ENCODE peak calls at places on chromosomes 4 and X, in four cellular contexts. R is HCT116, X is neural progenitor cell, A is MM.1S. G is an unnamed sample.

GRCh38 chrX:68287419-68287818 is 145.9 kb downstream of the OPHN1 start:
- DNase-seq in R (no peak), X (no peak), A (no peak), G (no peak)

GRCh38 chr4:188282620-188283232 is 143.5 kb downstream of the TRIML1 start:
- DNase-seq in R (no peak), X (peak; percentile 24), A (no peak), G (no peak)

GRCh38 chr4:103365285-103365684 is 167.1 kb upstream of the CENPE start:
- DNase-seq in R (no peak), X (no peak), A (no peak), G (no peak)

GRCh38 chrX:101462892-101463291 is 22.4 kb upstream of the ARMCX4 start:
- DNase-seq in R (peak; percentile 15), X (peak; percentile 3), A (peak; percentile 13), G (no peak)

GRCh38 chr4:92035666-92036065 is 268.1 kb upstream of the GRID2 start:
- DNase-seq in R (no peak), X (no peak), A (no peak), G (no peak)

GRCh38 chrX:2652106-2652505 is 39.0 kb upstream of the CD99 start:
- DNase-seq in R (no peak), X (peak; percentile 16), A (no peak), G (no peak)

GRCh38 chr4:108571027-108571569 is 49.3 kb upstream of the RPL34 start:
- DNase-seq in R (no peak), X (no peak), A (no peak), G (no peak)

GRCh38 chrX:37685452-37686347 is at the start of gene XK:
- DNase-seq in R (peak; percentile 71), X (peak; percentile 68), A (peak; percentile 92), G (peak; percentile 63)

GRCh38 chr4:8599657-8600056 is 7.1 kb downstream of the CPZ start:
- DNase-seq in R (peak; percentile 77), X (no peak), A (no peak), G (no peak)

GRCh38 chr4:54050214-54050904 is 14.0 kb downstream of the CHIC2 start:
- DNase-seq in R (no peak), X (no peak), A (no peak), G (no peak)

GRCh38 chrX:121642415-121642814 is 595.0 kb downstream of the GLUD2 start:
- DNase-seq in R (no peak), X (no peak), A (no peak), G (no peak)

GRCh38 chrX:120419465-120419864 is 49.6 kb downstream of the LAMP2 start:
- DNase-seq in R (no peak), X (no peak), A (peak; percentile 79), G (no peak)

GRCh38 chrX:106613277-106613676 is 1.5 kb downstream of the RADX start:
- DNase-seq in R (no peak), X (no peak), A (no peak), G (no peak)

GRCh38 chr4:119233750-119234149 is 21.2 kb downstream of the USP53 start:
- DNase-seq in R (no peak), X (no peak), A (no peak), G (no peak)

GRCh38 chr4:47469951-47470350 is 6.4 kb upstream of the COMMD8 start:
- DNase-seq in R (no peak), X (no peak), A (no peak), G (no peak)

GRCh38 chrX:19889582-19890342 is 2.4 kb upstream of the SH3KBP1 start:
- DNase-seq in R (peak; percentile 37), X (peak; percentile 15), A (peak; percentile 46), G (no peak)

GRCh38 chr4:74473155-74473811 is 28.3 kb downstream of the AREG start:
- DNase-seq in R (no peak), X (no peak), A (no peak), G (no peak)

GRCh38 chr4:129144755-129145206 is 48.8 kb downstream of the C4orf33 start:
- DNase-seq in R (no peak), X (no peak), A (no peak), G (no peak)

GRCh38 chrX:41716767-41717473 is 7.1 kb upstream of the GPR82 start:
- DNase-seq in R (no peak), X (no peak), A (no peak), G (peak; percentile 22)

GRCh38 chr4:128861856-128862518 is 52.5 kb downstream of the JADE1 start:
- DNase-seq in R (no peak), X (no peak), A (no peak), G (no peak)

GRCh38 chrX:122026665-122027064 is 979.3 kb downstream of the GLUD2 start:
- DNase-seq in R (no peak), X (no peak), A (no peak), G (no peak)

GRCh38 chr4:163367651-163368050 is 24.0 kb downstream of the NPY5R start:
- DNase-seq in R (no peak), X (no peak), A (no peak), G (peak; percentile 50)

GRCh38 chr4:86359944-86360478 is at the start of gene MAPK10:
- DNase-seq in R (no peak), X (peak; percentile 99), A (peak; percentile 97), G (peak; percentile 31)

GRCh38 chrX:152451731-152451980 is 541 bp upstream of the GABRA3 start:
- DNase-seq in R (no peak), X (no peak), A (no peak), G (no peak)

GRCh38 chr4:11495291-11495690 is 66.6 kb upstream of the HS3ST1 start:
- DNase-seq in R (no peak), X (no peak), A (no peak), G (no peak)

DNA sequence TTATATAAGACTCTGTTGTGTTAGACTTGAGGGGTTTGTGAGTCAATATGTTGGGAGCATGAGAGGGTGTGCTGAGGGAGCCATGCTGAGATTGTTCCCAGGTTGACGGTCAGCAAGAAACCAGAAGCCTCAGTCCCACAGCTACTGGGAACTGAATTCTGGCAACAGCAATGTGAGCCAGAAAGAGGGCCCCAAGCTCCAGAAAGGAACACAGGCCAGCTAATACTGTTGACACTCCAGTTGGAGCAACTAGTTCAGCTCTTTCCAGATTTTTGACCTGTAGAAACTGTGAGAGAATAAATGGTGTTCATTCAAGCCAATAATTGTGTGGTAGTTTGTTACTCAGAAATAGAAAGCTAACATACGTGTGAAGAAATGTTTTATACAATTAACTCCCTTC is 17.1 kb downstream of the ADH1A start:
- DNase-seq in R (no peak), X (no peak), A (no peak), G (no peak)
- H3K9me3 ChIP-seq in R (no peaks in the 10 kb centered on the region), X (no peaks in the 10 kb centered on the region), A (no peaks in the 10 kb centered on the region), G (no peaks in the 10 kb centered on the region)

DNA sequence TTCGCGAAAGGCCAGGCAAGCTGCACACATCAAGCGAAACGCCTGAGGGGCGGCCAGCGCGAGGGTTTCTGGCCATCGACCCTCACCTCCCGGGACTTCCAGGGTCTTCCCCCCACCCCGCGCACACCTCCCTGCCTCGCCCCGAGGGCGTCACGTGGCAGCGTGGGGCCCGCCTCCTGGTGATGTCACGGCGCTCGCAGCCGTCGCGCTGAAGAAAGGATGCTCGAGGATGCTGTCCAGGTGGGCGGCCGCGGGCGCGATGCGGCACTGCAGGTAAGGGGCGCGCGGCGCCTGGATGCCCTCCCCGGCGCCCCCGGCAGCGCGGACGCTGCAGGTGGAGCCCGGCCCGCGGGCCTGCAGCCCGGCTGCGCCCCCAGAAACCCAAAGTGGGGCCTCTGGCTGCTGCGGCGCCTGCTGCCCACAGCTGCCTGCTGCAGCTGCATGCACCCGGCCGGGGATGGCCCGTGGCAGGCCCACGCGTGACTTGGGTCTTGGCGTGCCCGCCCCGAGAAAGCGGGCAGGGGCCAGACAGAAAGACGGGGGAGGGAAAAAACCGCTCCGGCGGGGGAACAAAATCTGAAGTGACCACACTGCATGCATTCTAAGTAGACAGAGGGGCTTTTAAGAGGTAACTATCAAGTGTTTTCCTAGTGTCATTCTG is 1.6 kb downstream of the CLCN4 start:
- DNase-seq in R (no peak), X (peak; percentile 55), A (no peak), G (no peak)
- H3K4me3 ChIP-seq in R (no peak overlapping the region), X (peak overlapping the region; percentile 42), A (no peak overlapping the region), G (no peak overlapping the region)

GRCh38 chr4:155592568-155593343 is 73.9 kb upstream of the GUCY1A1 start:
- DNase-seq in R (no peak), X (no peak), A (no peak), G (no peak)
- H3K9ac ChIP-seq in R (no peak overlapping the region), X (no peak overlapping the region), A (no peak overlapping the region), G (no peak overlapping the region)

GRCh38 chr4:4962928-4963327 is 56.3 kb downstream of the CYTL1 start:
- DNase-seq in R (no peak), X (no peak), A (no peak), G (no peak)
- H3K9me3 ChIP-seq in R (peaks cover 17% of the 10 kb centered on the region), X (peaks cover 20% of the 10 kb centered on the region), A (no peaks in the 10 kb centered on the region), G (no peaks in the 10 kb centered on the region)

DNA sequence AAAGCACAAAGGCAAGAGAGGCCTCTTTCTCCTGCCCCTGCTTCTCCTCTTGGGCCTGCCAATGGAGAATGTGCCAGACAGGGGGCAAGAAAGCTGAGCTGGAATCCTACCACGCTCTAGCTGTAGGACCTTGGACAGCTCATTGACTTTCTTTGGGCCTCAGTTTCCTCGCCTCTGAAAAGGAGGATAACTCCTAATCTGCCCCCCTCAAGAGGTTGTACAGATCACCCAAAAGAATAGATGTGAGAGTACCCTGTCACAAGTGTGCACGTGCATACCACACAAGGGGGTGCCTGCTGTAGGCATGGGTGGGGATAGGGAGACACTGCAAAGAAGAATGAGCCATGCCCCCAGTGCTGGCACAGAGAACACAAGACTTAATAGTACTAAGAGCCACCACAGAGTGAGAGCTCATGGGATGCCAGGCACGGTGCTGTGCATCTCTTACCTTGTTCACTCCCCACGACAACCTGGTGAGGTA is 2.3 kb downstream of the SASH3 start:
- DNase-seq in R (no peak), X (no peak), A (no peak), G (no peak)
- H3K4me3 ChIP-seq in R (no peak overlapping the region), X (no peak overlapping the region), A (peak overlapping the region; percentile 52), G (peak overlapping the region; percentile 3)

GRCh38 chr4:76585270-76585669 is 150.2 kb downstream of the SHROOM3 start:
- DNase-seq in R (no peak), X (peak; percentile 61), A (no peak), G (no peak)
- H3K9ac ChIP-seq in R (peak overlapping the region; percentile 43), X (no peak overlapping the region), A (peak overlapping the region; percentile 63), G (peak overlapping the region; percentile 88)

G was measured in colonic mucosa.